ENCODE peak calls at places on chromosomes 6 and 20, in nine cellular contexts. N is tibial nerve, H is colonic mucosa, R is endodermal cell, O is astrocyte, V is HepG2, Q is ovary, L is PC-3, C is psoas muscle. P is an unnamed sample.

GRCh38 chr20:2108987-2109386 is 7.4 kb downstream of the STK35 start:
- DNase-seq in N (no peak), H (no peak), R (no peak), O (peak), V (peak), Q (no peak), L (peak), C (no peak), P (no peak)

GRCh38 chr20:39829713-39830112 is 859.3 kb downstream of the MAFB start:
- DNase-seq in N (no peak), H (no peak), R (no peak), O (no peak), V (no peak), Q (no peak), L (no peak), C (no peak), P (no peak)

GRCh38 chr6:135271626-135272025 is 90.5 kb downstream of the MYB start:
- DNase-seq in N (no peak), H (no peak), R (peak), O (no peak), V (no peak), Q (no peak), L (no peak), C (no peak), P (no peak)

GRCh38 chr20:17682103-17682888 is at the start of gene RRBP1:
- DNase-seq in N (peak), H (peak), R (peak), O (peak), V (peak), Q (peak), L (peak), C (peak), P (peak)

GRCh38 chr6:111124406-111124805 is 37.1 kb downstream of the SLC16A10 start:
- DNase-seq in N (no peak), H (no peak), R (no peak), O (no peak), V (no peak), Q (no peak), L (no peak), C (no peak), P (no peak)

GRCh38 chr6:159169193-159169555 is at the start of gene FNDC1:
- DNase-seq in N (no peak), H (peak), R (peak), O (no peak), V (no peak), Q (no peak), L (no peak), C (peak), P (no peak)

GRCh38 chr6:137350857-137351256 is 131.7 kb upstream of the IFNGR1 start:
- DNase-seq in N (no peak), H (no peak), R (no peak), O (no peak), V (no peak), Q (no peak), L (no peak), C (no peak), P (no peak)

GRCh38 chr6:31513456-31514165 is 15.2 kb upstream of the MCCD1 start:
- DNase-seq in N (no peak), H (no peak), R (no peak), O (no peak), V (no peak), Q (no peak), L (peak), C (no peak), P (no peak)

GRCh38 chr6:80610821-80611220 is 504.4 kb downstream of the BCKDHB start:
- DNase-seq in N (no peak), H (no peak), R (no peak), O (peak), V (no peak), Q (no peak), L (peak), C (no peak), P (no peak)

GRCh38 chr6:122400121-122400450 is 634 bp downstream of the HSF2 start:
- DNase-seq in N (no peak), H (no peak), R (no peak), O (peak), V (peak), Q (no peak), L (no peak), C (peak), P (no peak)

GRCh38 chr20:33859157-33859695 is 48.1 kb downstream of the CHMP4B start:
- DNase-seq in N (no peak), H (no peak), R (no peak), O (no peak), V (peak), Q (no peak), L (no peak), C (peak), P (no peak)

GRCh38 chr6:28597217-28597835 is 71.6 kb downstream of the GPX5 start:
- DNase-seq in N (no peak), H (no peak), R (peak), O (peak), V (peak), Q (no peak), L (peak), C (no peak), P (no peak)

GRCh38 chr6:147922764-147923163 is 414.3 kb downstream of the SAMD5 start:
- DNase-seq in N (no peak), H (no peak), R (no peak), O (no peak), V (no peak), Q (no peak), L (no peak), C (no peak), P (no peak)

GRCh38 chr6:33716379-33716778 is 4.9 kb upstream of the UQCC2 start:
- DNase-seq in N (no peak), H (peak), R (peak), O (no peak), V (no peak), Q (no peak), L (no peak), C (no peak), P (peak)

GRCh38 chr20:62388839-62389600 is 2.1 kb downstream of the RPS21 start:
- DNase-seq in N (no peak), H (no peak), R (no peak), O (no peak), V (no peak), Q (no peak), L (no peak), C (no peak), P (no peak)
- TF ChIP-seq CTCF in N (no peak), H (no peak), R (peak), O (no peak), V (peak), Q (no peak), L (peak), C (no peak), P (no peak)

GRCh38 chr20:43563429-43563828 is 4.6 kb downstream of the SGK2 start:
- DNase-seq in N (no peak), H (no peak), R (no peak), O (no peak), V (peak), Q (no peak), L (no peak), C (no peak), P (no peak)
- H3K27ac ChIP-seq in N (no peak), H (no peak), R (no peak), O (no peak), V (no peak), Q (no peak), L (no peak), C (no peak), P (no peak)

GRCh38 chr6:39017481-39017880 is 31.1 kb upstream of the GLP1R start:
- DNase-seq in N (no peak), H (no peak), R (no peak), O (no peak), V (no peak), Q (no peak), L (no peak), C (no peak), P (no peak)
- TF ChIP-seq CTCF in N (no peak), H (no peak), R (no peak), O (no peak), V (no peak), Q (no peak), L (no peak), C (no peak), P (no peak)

GRCh38 chr6:82861121-82861520 is 204.5 kb downstream of the UBE3D start:
- DNase-seq in N (no peak), H (no peak), R (no peak), O (peak), V (no peak), Q (no peak), L (peak), C (no peak), P (no peak)

GRCh38 chr6:82867946-82868345 is 197.7 kb downstream of the UBE3D start:
- DNase-seq in N (no peak), H (no peak), R (no peak), O (no peak), V (no peak), Q (no peak), L (no peak), C (no peak), P (no peak)

GRCh38 chr6:82862543-82862942 is 203.1 kb downstream of the UBE3D start:
- DNase-seq in N (no peak), H (no peak), R (no peak), O (peak), V (no peak), Q (no peak), L (peak), C (no peak), P (no peak)

GRCh38 chr6:82866446-82866845 is 199.2 kb downstream of the UBE3D start:
- DNase-seq in N (no peak), H (no peak), R (no peak), O (no peak), V (no peak), Q (no peak), L (no peak), C (no peak), P (no peak)

DNA sequence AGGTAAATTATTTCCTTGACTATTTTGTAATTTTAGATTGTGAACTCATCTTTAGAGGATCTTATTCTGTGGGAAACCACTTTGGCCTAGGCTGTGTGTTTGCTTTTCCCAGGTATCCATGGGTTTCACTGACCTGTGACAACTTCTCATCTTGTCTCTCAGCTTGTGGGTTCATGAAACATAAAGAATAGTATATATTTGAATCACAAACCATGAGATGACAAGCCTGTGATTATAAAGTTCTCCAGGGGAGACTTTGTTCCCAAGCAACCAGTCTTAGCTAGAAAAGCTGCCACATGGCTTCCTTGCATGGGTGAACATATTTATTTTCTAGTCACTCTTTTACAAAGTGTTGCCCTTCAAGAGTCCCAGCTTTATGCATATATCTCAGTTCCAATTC is 201.9 kb downstream of the UBE3D start:
- DNase-seq in N (no peak), H (no peak), R (no peak), O (no peak), V (no peak), Q (no peak), L (no peak), C (no peak), P (no peak)
- H3K27ac ChIP-seq in N (no peak), H (no peak), R (no peak), O (no peak), V (no peak), Q (no peak), L (no peak), C (no peak), P (no peak)

DNA sequence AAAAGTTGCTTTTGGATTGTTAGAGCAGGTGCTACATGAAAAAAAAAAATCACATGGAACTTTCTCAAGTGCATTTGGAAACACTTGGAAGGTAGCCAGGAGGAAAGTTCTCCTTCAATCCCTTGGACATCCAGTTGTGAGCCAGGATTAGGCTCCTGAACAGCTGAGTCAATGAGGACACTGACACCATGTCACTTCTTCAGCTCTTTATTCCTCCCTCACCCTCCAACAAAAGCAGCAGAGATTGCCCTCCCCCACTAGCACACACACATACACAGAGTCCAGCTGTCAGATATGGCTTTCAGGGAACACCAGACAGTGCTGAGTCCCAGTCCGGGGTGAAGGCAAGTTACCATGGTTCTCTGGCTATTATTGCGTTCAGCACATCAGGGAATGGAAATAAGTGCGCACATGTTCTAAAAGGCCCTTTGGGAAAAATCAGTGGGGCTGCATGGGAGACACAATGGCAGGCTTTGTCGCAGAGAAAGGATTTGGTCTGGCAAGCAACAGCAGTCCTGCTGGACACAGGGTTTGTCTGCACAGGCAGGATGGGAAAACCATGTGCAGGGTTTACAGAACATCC is 124.7 kb upstream of the MARCKS start:
- DNase-seq in N (peak), H (peak), R (no peak), O (peak), V (peak), Q (peak), L (no peak), C (peak), P (no peak)
- TF ChIP-seq CTCF in N (peak), H (no peak), R (peak), O (no peak), V (no peak), Q (no peak), L (no peak), C (peak), P (no peak)

GRCh38 chr20:31896049-31896448 is 25.6 kb downstream of the TTLL9 start:
- DNase-seq in N (no peak), H (no peak), R (no peak), O (no peak), V (no peak), Q (no peak), L (no peak), C (no peak), P (no peak)

GRCh38 chr20:31890646-31891045 is 20.2 kb downstream of the TTLL9 start:
- DNase-seq in N (no peak), H (no peak), R (no peak), O (no peak), V (no peak), Q (no peak), L (no peak), C (no peak), P (no peak)

GRCh38 chr20:31897541-31897940 is 27.1 kb downstream of the TTLL9 start:
- DNase-seq in N (no peak), H (no peak), R (no peak), O (no peak), V (no peak), Q (no peak), L (no peak), C (no peak), P (no peak)

DNA sequence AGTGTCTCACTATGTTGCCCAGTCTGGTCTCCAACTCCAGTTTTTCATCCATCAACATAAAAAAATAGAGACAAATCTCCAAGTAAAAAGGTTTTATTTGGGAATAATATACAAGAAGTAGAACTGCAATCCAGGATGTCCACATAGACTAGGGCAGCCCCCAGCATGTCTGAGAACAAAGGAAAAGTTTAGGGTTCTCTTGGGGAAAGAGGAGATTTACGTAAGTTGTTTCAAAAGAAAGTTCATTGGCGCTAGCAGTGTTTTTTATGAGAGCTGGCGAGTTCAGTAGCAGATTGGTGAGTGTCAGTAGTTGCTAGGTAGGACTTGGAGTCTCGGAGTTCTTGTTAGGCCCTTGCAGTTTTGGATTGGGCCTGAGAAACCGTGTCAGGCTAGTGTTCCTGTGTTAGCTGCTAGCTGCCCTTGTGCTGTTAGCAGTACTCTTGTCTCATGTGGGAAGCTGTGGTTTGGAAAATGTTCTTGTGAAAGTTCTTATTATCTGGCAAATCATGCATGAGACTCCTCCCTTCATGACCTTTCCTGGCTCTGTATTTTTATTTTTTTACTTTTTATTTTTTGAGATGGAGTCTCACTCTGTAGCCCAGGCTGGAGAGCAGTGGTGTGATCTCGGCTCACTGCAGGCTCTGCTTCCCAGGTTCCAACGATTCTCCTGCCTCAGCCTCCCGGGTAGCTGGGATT is 24.7 kb downstream of the TTLL9 start:
- DNase-seq in N (peak), H (peak), R (peak), O (peak), V (peak), Q (peak), L (peak), C (peak), P (peak)
- H3K27ac ChIP-seq in N (peak), H (no peak), R (no peak), O (no peak), V (no peak), Q (no peak), L (no peak), C (peak), P (peak)

DNA sequence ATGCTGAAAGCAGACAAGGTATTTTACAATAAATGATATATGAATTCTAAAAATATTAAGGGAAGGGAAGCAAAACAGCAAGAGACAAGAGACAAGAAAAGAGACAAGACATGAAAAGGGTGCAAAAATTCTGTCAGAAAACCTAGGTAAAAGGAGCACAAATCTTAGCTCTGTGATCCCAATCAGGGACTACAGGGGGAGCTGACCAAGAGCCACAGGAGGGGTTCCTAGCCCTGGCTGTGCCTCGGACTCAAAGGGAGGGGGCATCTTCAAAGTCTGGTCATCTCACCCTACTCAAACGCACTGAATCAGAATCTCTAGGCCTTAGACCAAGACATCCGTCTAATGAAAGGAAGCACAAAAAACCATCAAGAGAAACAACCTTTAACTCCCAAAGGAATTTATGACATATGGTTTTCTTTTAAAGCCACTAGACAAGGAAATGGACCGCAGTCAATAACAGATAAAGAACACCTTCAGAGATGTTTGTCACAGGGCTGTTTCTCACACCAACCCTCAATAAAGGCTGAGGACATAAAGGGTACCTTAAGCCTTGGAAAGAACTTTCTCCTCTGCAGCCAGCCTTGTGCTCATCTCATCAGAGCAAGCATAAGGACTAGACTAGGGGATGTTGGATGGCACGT is 130.4 kb upstream of the CDYL start:
- DNase-seq in N (no peak), H (no peak), R (no peak), O (no peak), V (no peak), Q (no peak), L (no peak), C (no peak), P (no peak)
- TF ChIP-seq CTCF in N (no peak), H (no peak), R (peak), O (no peak), V (peak), Q (no peak), L (no peak), C (no peak), P (no peak)

DNA sequence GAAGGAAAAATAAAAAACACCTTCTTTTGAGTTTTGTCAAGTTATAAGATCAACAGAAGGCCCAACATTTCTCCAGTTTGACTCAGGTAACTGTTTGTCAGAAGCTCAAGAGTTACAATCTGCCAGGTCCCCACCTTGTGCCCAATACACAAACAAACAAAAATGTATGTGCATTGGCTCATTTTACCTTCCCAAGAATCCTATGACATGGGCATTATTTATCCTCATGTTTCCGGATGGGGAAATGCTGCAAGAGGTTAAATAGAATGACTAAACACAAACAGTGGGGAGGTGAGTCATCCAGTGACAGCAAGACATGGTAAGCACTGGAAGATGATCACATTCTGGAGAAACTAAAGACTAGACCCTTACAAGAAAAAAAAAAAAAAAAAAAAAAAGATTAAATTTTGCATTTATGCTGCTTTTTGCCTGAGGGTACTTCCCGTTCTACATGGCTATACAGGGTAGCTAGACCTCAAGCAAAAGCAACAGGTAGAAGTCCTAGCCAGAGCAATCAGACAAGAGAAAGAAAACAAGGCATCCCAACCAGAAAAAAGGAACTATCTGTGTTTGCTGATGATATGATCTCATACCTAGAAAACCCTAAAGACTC is 23.6 kb upstream of the ANKRD60 start:
- DNase-seq in N (no peak), H (no peak), R (no peak), O (peak), V (peak), Q (no peak), L (peak), C (no peak), P (no peak)
- H3K27ac ChIP-seq in N (no peak), H (no peak), R (no peak), O (peak), V (no peak), Q (no peak), L (peak), C (no peak), P (no peak)

GRCh38 chr20:53827292-53827995 is 233.8 kb upstream of the ZNF217 start:
- DNase-seq in N (no peak), H (no peak), R (no peak), O (no peak), V (no peak), Q (no peak), L (no peak), C (no peak), P (no peak)

GRCh38 chr20:53829086-53829703 is 235.6 kb upstream of the ZNF217 start:
- DNase-seq in N (peak), H (no peak), R (no peak), O (peak), V (no peak), Q (peak), L (peak), C (no peak), P (no peak)

GRCh38 chr20:53827996-53828672 is 234.5 kb upstream of the ZNF217 start:
- DNase-seq in N (peak), H (no peak), R (no peak), O (peak), V (no peak), Q (peak), L (peak), C (no peak), P (no peak)

GRCh38 chr20:53829706-53830521 is 236.3 kb upstream of the ZNF217 start:
- DNase-seq in N (no peak), H (no peak), R (no peak), O (peak), V (peak), Q (no peak), L (peak), C (no peak), P (no peak)

DNA sequence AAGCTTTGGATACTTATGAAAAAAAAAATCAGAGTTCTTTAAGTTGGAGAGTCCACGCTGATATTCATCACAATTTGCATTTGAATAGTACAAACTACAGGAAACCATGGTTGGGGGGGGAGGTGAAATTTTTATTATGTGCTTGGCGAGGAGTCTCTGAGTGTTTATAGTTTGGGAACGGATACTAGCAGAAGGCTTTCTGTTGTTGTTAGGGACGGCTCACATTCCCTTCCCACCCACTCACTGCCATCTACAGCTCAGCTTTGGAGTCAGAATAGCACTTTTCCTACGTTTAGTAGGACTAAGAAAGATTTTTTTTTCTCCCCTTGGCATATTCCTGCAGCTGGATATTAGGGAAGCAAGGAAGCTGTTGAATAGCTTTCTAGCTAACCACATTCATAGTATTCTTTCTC is 235.0 kb upstream of the ZNF217 start:
- DNase-seq in N (peak), H (peak), R (peak), O (peak), V (no peak), Q (peak), L (peak), C (no peak), P (no peak)
- TF ChIP-seq CTCF in N (no peak), H (no peak), R (peak), O (no peak), V (no peak), Q (no peak), L (peak), C (no peak), P (no peak)

GRCh38 chr6:71496018-71496800 is 207.6 kb downstream of the OGFRL1 start:
- DNase-seq in N (no peak), H (no peak), R (no peak), O (no peak), V (no peak), Q (no peak), L (no peak), C (no peak), P (no peak)
- H3K27ac ChIP-seq in N (peak), H (no peak), R (no peak), O (peak), V (no peak), Q (no peak), L (no peak), C (peak), P (peak)